ENCODE peak calls at places on chromosomes 5 and 9, in nine cellular contexts. One of them, this sample, is unnamed.

GRCh38 chr5:59665086-59665831 is 228.3 kb downstream of the PDE4D start:
- DNase-seq in SHP77: no peak
- DNase-seq in amniotic epithelial cell: no peak
- DNase-seq in mesendoderm: no peak
- DNase-seq in NCI-H774: no peak
- DNase-seq in mucosa of gallbladder: no peak
- DNase-seq in stimulated activated CD8-positive, alpha-beta memory T cell treated with anti-CD3 and anti-CD28 coated beads, Interleukin-2, amount 100 ng/mL, for 48 hours: no peak
- DNase-seq in effector memory CD8-positive, alpha-beta T cell: no peak
- DNase-seq in AG20443: no peak
- DNase-seq in this sample: peak

GRCh38 chr5:95901676-95902646 is 59.7 kb downstream of the ELL2 start:
- DNase-seq in mucosa of gallbladder: no peak
- DNase-seq in AG20443: no peak
- DNase-seq in NCI-H774: no peak
- DNase-seq in SHP77: no peak
- DNase-seq in effector memory CD8-positive, alpha-beta T cell: no peak
- DNase-seq in mesendoderm: peak
- DNase-seq in amniotic epithelial cell: peak
- DNase-seq in stimulated activated CD8-positive, alpha-beta memory T cell treated with anti-CD3 and anti-CD28 coated beads, Interleukin-2, amount 100 ng/mL, for 48 hours: no peak
- DNase-seq in this sample: no peak

GRCh38 chr9:82356131-82356530 is 367.6 kb downstream of the SPATA31D1 start:
- DNase-seq in stimulated activated CD8-positive, alpha-beta memory T cell treated with anti-CD3 and anti-CD28 coated beads, Interleukin-2, amount 100 ng/mL, for 48 hours: no peak
- DNase-seq in effector memory CD8-positive, alpha-beta T cell: no peak
- DNase-seq in AG20443: no peak
- DNase-seq in SHP77: no peak
- DNase-seq in NCI-H774: no peak
- DNase-seq in mucosa of gallbladder: no peak
- DNase-seq in amniotic epithelial cell: no peak
- DNase-seq in mesendoderm: no peak
- DNase-seq in this sample: no peak

GRCh38 chr5:179806250-179807045 is at the start of gene MGAT4B:
- DNase-seq in mucosa of gallbladder: peak
- DNase-seq in AG20443: peak
- DNase-seq in amniotic epithelial cell: peak
- DNase-seq in mesendoderm: peak
- DNase-seq in SHP77: peak
- DNase-seq in stimulated activated CD8-positive, alpha-beta memory T cell treated with anti-CD3 and anti-CD28 coated beads, Interleukin-2, amount 100 ng/mL, for 48 hours: no peak
- DNase-seq in NCI-H774: peak
- DNase-seq in effector memory CD8-positive, alpha-beta T cell: peak
- DNase-seq in this sample: peak

GRCh38 chr5:61575103-61575502 is 243.0 kb downstream of the ZSWIM6 start:
- DNase-seq in mesendoderm: peak
- DNase-seq in effector memory CD8-positive, alpha-beta T cell: no peak
- DNase-seq in SHP77: no peak
- DNase-seq in AG20443: peak
- DNase-seq in mucosa of gallbladder: no peak
- DNase-seq in amniotic epithelial cell: peak
- DNase-seq in stimulated activated CD8-positive, alpha-beta memory T cell treated with anti-CD3 and anti-CD28 coated beads, Interleukin-2, amount 100 ng/mL, for 48 hours: no peak
- DNase-seq in NCI-H774: no peak
- DNase-seq in this sample: no peak

GRCh38 chr5:157004893-157005551 is 42.0 kb upstream of the TIMD4 start:
- DNase-seq in NCI-H774: no peak
- DNase-seq in AG20443: peak
- DNase-seq in mucosa of gallbladder: no peak
- DNase-seq in effector memory CD8-positive, alpha-beta T cell: no peak
- DNase-seq in amniotic epithelial cell: peak
- DNase-seq in mesendoderm: no peak
- DNase-seq in stimulated activated CD8-positive, alpha-beta memory T cell treated with anti-CD3 and anti-CD28 coated beads, Interleukin-2, amount 100 ng/mL, for 48 hours: no peak
- DNase-seq in SHP77: no peak
- DNase-seq in this sample: no peak

GRCh38 chr9:126295516-126295915 is 31.1 kb upstream of the MVB12B start:
- DNase-seq in NCI-H774: no peak
- DNase-seq in SHP77: no peak
- DNase-seq in amniotic epithelial cell: no peak
- DNase-seq in AG20443: no peak
- DNase-seq in mucosa of gallbladder: no peak
- DNase-seq in stimulated activated CD8-positive, alpha-beta memory T cell treated with anti-CD3 and anti-CD28 coated beads, Interleukin-2, amount 100 ng/mL, for 48 hours: no peak
- DNase-seq in mesendoderm: no peak
- DNase-seq in effector memory CD8-positive, alpha-beta T cell: no peak
- DNase-seq in this sample: no peak

GRCh38 chr5:103475629-103476240 is 86.9 kb downstream of the NUDT12 start:
- DNase-seq in mesendoderm: peak
- DNase-seq in mucosa of gallbladder: no peak
- DNase-seq in AG20443: peak
- DNase-seq in effector memory CD8-positive, alpha-beta T cell: no peak
- DNase-seq in NCI-H774: peak
- DNase-seq in SHP77: peak
- DNase-seq in stimulated activated CD8-positive, alpha-beta memory T cell treated with anti-CD3 and anti-CD28 coated beads, Interleukin-2, amount 100 ng/mL, for 48 hours: no peak
- DNase-seq in amniotic epithelial cell: peak
- DNase-seq in this sample: peak

GRCh38 chr5:92908952-92909351 is 672.1 kb downstream of the NR2F1-AS1 start:
- DNase-seq in amniotic epithelial cell: no peak
- DNase-seq in mucosa of gallbladder: no peak
- DNase-seq in stimulated activated CD8-positive, alpha-beta memory T cell treated with anti-CD3 and anti-CD28 coated beads, Interleukin-2, amount 100 ng/mL, for 48 hours: no peak
- DNase-seq in SHP77: no peak
- DNase-seq in NCI-H774: no peak
- DNase-seq in mesendoderm: no peak
- DNase-seq in effector memory CD8-positive, alpha-beta T cell: no peak
- DNase-seq in AG20443: no peak
- DNase-seq in this sample: no peak

GRCh38 chr5:171223927-171224326 is 85.1 kb upstream of the TLX3 start:
- DNase-seq in SHP77: no peak
- DNase-seq in AG20443: no peak
- DNase-seq in amniotic epithelial cell: no peak
- DNase-seq in NCI-H774: no peak
- DNase-seq in mucosa of gallbladder: no peak
- DNase-seq in effector memory CD8-positive, alpha-beta T cell: no peak
- DNase-seq in stimulated activated CD8-positive, alpha-beta memory T cell treated with anti-CD3 and anti-CD28 coated beads, Interleukin-2, amount 100 ng/mL, for 48 hours: no peak
- DNase-seq in mesendoderm: no peak
- DNase-seq in this sample: no peak

GRCh38 chr5:74619308-74619707 is 21.2 kb downstream of the ENC1 start:
- DNase-seq in amniotic epithelial cell: no peak
- DNase-seq in effector memory CD8-positive, alpha-beta T cell: no peak
- DNase-seq in NCI-H774: no peak
- DNase-seq in SHP77: no peak
- DNase-seq in mesendoderm: no peak
- DNase-seq in mucosa of gallbladder: no peak
- DNase-seq in AG20443: no peak
- DNase-seq in stimulated activated CD8-positive, alpha-beta memory T cell treated with anti-CD3 and anti-CD28 coated beads, Interleukin-2, amount 100 ng/mL, for 48 hours: no peak
- DNase-seq in this sample: no peak

GRCh38 chr5:143237664-143238063 is 165.8 kb downstream of the NR3C1 start:
- DNase-seq in effector memory CD8-positive, alpha-beta T cell: no peak
- DNase-seq in mesendoderm: no peak
- DNase-seq in AG20443: no peak
- DNase-seq in SHP77: no peak
- DNase-seq in amniotic epithelial cell: no peak
- DNase-seq in mucosa of gallbladder: no peak
- DNase-seq in stimulated activated CD8-positive, alpha-beta memory T cell treated with anti-CD3 and anti-CD28 coated beads, Interleukin-2, amount 100 ng/mL, for 48 hours: no peak
- DNase-seq in NCI-H774: no peak
- DNase-seq in this sample: no peak

GRCh38 chr5:120678279-120678678 is 214.2 kb downstream of the PRR16 start:
- DNase-seq in amniotic epithelial cell: peak
- DNase-seq in effector memory CD8-positive, alpha-beta T cell: no peak
- DNase-seq in AG20443: peak
- DNase-seq in SHP77: no peak
- DNase-seq in stimulated activated CD8-positive, alpha-beta memory T cell treated with anti-CD3 and anti-CD28 coated beads, Interleukin-2, amount 100 ng/mL, for 48 hours: no peak
- DNase-seq in mucosa of gallbladder: no peak
- DNase-seq in mesendoderm: no peak
- DNase-seq in NCI-H774: no peak
- DNase-seq in this sample: no peak

GRCh38 chr5:65808261-65808741 is 86.3 kb downstream of the NLN start:
- DNase-seq in stimulated activated CD8-positive, alpha-beta memory T cell treated with anti-CD3 and anti-CD28 coated beads, Interleukin-2, amount 100 ng/mL, for 48 hours: no peak
- DNase-seq in mucosa of gallbladder: no peak
- DNase-seq in NCI-H774: no peak
- DNase-seq in mesendoderm: no peak
- DNase-seq in AG20443: peak
- DNase-seq in amniotic epithelial cell: no peak
- DNase-seq in effector memory CD8-positive, alpha-beta T cell: no peak
- DNase-seq in SHP77: no peak
- DNase-seq in this sample: no peak

GRCh38 chr5:20514145-20514544 is 526.1 kb upstream of the CDH18 start:
- DNase-seq in AG20443: no peak
- DNase-seq in mesendoderm: no peak
- DNase-seq in amniotic epithelial cell: peak
- DNase-seq in stimulated activated CD8-positive, alpha-beta memory T cell treated with anti-CD3 and anti-CD28 coated beads, Interleukin-2, amount 100 ng/mL, for 48 hours: no peak
- DNase-seq in effector memory CD8-positive, alpha-beta T cell: no peak
- DNase-seq in NCI-H774: no peak
- DNase-seq in SHP77: no peak
- DNase-seq in mucosa of gallbladder: no peak
- DNase-seq in this sample: no peak

This sample was measured in NCI-H1105.